ENCODE peak calls at places on chromosomes 2 and 18, in six cellular contexts. F, A, P, V, C and R are unnamed samples.

GRCh38 chr2:160271166-160272086 is 71.4 kb upstream of the ITGB6 start:
- DNase-seq in P (no peak), V (no peak), F (no peak), C (no peak), A (peak; percentile 41), R (peak; percentile 16)

GRCh38 chr2:90069290-90069894 is 1377.9 kb downstream of the RPIA start:
- DNase-seq in V (no peak), C (peak; percentile 32), F (peak; percentile 56), A (peak; percentile 51), P (peak; percentile 38), R (no peak)

GRCh38 chr2:95356821-95357700 is 45.4 kb upstream of the FAHD2A start:
- DNase-seq in A (peak; percentile 18), F (no peak), P (no peak), V (no peak), C (no peak), R (no peak)

GRCh38 chr2:73284296-73285161 is at the start of gene FBXO41:
- DNase-seq in V (no peak), P (peak; percentile 94), C (peak; percentile 78), A (peak; percentile 61), F (peak; percentile 86), R (peak; percentile 81)

GRCh38 chr2:106575955-106576354 is 88.8 kb downstream of the CD8B2 start:
- DNase-seq in P (no peak), V (no peak), C (no peak), A (peak; percentile 51), F (peak; percentile 60), R (peak; percentile 73)

GRCh38 chr2:191031256-191031655 is 17.3 kb upstream of the STAT1 start:
- DNase-seq in P (no peak), F (no peak), A (no peak), C (no peak), V (no peak), R (no peak)

GRCh38 chr2:213627054-213627710 is 342.9 kb downstream of the SPAG16 start:
- DNase-seq in A (no peak), P (peak; percentile 20), F (no peak), C (no peak), V (no peak), R (no peak)

GRCh38 chr2:237154894-237155851 is 69.5 kb downstream of the COPS8 start:
- DNase-seq in A (no peak), F (no peak), P (peak; percentile 51), V (no peak), C (no peak), R (no peak)

GRCh38 chr2:18630101-18630500 is 40.7 kb upstream of the NT5C1B start:
- DNase-seq in A (no peak), F (no peak), V (no peak), C (no peak), P (no peak), R (no peak)

GRCh38 chr2:132538331-132538855 is 121.8 kb downstream of the GPR39 start:
- DNase-seq in C (no peak), V (no peak), P (no peak), F (no peak), A (no peak), R (peak; percentile 22)

GRCh38 chr2:112673008-112673407 is 27.3 kb downstream of the SLC20A1 start:
- DNase-seq in F (no peak), C (no peak), V (no peak), P (no peak), A (no peak), R (no peak)

GRCh38 chr2:43758738-43759137 is 15.1 kb upstream of the DYNC2LI1 start:
- DNase-seq in F (no peak), V (no peak), P (no peak), A (peak; percentile 62), C (no peak), R (no peak)

GRCh38 chr2:210226186-210226585 is 939 bp upstream of the ACADL start:
- DNase-seq in F (no peak), C (no peak), P (no peak), A (no peak), V (no peak), R (no peak)

GRCh38 chr18:57054891-57055290 is 92.0 kb upstream of the BOD1L2 start:
- DNase-seq in V (no peak), C (no peak), P (no peak), A (no peak), F (no peak), R (no peak)

GRCh38 chr2:24492283-24493272 is 1.5 kb downstream of the NCOA1 start:
- DNase-seq in F (no peak), A (no peak), P (no peak), C (no peak), V (no peak), R (peak; percentile 38)

GRCh38 chr18:11995445-11996189 is 14.3 kb downstream of the IMPA2 start:
- DNase-seq in F (peak; percentile 73), A (peak; percentile 87), P (peak; percentile 84), C (peak; percentile 32), V (no peak), R (peak; percentile 80)

GRCh38 chr2:36433311-36434217 is 78.0 kb downstream of the CRIM1 start:
- DNase-seq in F (no peak), P (no peak), V (peak; percentile 79), C (no peak), A (peak; percentile 63), R (peak; percentile 48)

GRCh38 chr2:182887753-182888415 is 21.4 kb upstream of the FRZB start:
- DNase-seq in P (no peak), V (no peak), F (no peak), A (no peak), C (no peak), R (no peak)

GRCh38 chr2:1730047-1730937 is 14.0 kb downstream of the PXDN start:
- DNase-seq in A (no peak), V (no peak), P (no peak), F (peak; percentile 38), C (no peak), R (peak; percentile 83)

GRCh38 chr18:55633032-55633431 is 45.0 kb upstream of the TCF4 start:
- DNase-seq in A (no peak), V (no peak), C (no peak), P (no peak), F (no peak), R (no peak)

GRCh38 chr2:65786765-65787164 is 354.4 kb upstream of the SPRED2 start:
- DNase-seq in F (no peak), V (peak; percentile 3), P (no peak), C (no peak), A (no peak), R (no peak)

GRCh38 chr2:61670591-61671503 is 132.7 kb upstream of the XPO1 start:
- DNase-seq in P (peak; percentile 33), V (no peak), C (peak; percentile 6), A (peak; percentile 66), F (no peak), R (no peak)

GRCh38 chr2:213306320-213306942 is 22.2 kb downstream of the SPAG16 start:
- DNase-seq in F (no peak), A (peak; percentile 46), P (no peak), C (no peak), V (peak; percentile 96), R (no peak)

GRCh38 chr2:132417430-132418035 is 928 bp downstream of the GPR39 start:
- DNase-seq in V (no peak), P (no peak), A (no peak), C (no peak), F (no peak), R (no peak)

GRCh38 chr2:227862741-227863588 is 8.5 kb upstream of the DAW1 start:
- DNase-seq in P (no peak), A (peak; percentile 43), C (no peak), V (no peak), F (no peak), R (no peak)

GRCh38 chr2:232833830-232834229 is 36.2 kb upstream of the SNORC start:
- DNase-seq in V (no peak), P (no peak), C (no peak), A (no peak), F (no peak), R (peak; percentile 17)